ENCODE peak calls at places on chromosomes 1 and 21, in four cellular contexts. Q is Caco-2, J is upper lobe of right lung, W is pancreas. V is an unnamed sample.
A peak's percentile ranks its signal among the peaks of the same experiment; 100 is the strongest.

GRCh38 chr1:150092180-150092791 is 24.7 kb downstream of the VPS45 start:
- DNase-seq in Q (no peak), J (no peak), W (no peak), V (no peak)

GRCh38 chr21:43367859-43368258 is 59.1 kb downstream of the SIK1 start:
- DNase-seq in Q (no peak), J (no peak), W (no peak), V (no peak)

GRCh38 chr1:5716126-5716525 is 276.1 kb downstream of the NPHP4 start:
- DNase-seq in Q (no peak), J (no peak), W (no peak), V (no peak)

GRCh38 chr1:165678509-165678908 is 19.9 kb downstream of the ALDH9A1 start:
- DNase-seq in Q (no peak), J (no peak), W (no peak), V (no peak)

GRCh38 chr1:241611063-241611462 is 29.1 kb downstream of the CHML start:
- DNase-seq in Q (no peak), J (no peak), W (no peak), V (peak; percentile 9)

GRCh38 chr1:26772687-26773086 is 15.1 kb upstream of the PIGV start:
- DNase-seq in Q (no peak), J (no peak), W (no peak), V (no peak)

GRCh38 chr1:162177126-162177525 is 107.6 kb downstream of the NOS1AP start:
- DNase-seq in Q (no peak), J (no peak), W (no peak), V (peak; percentile 17)

GRCh38 chr1:21951576-21951870 is 14.4 kb upstream of the HSPG2 start:
- DNase-seq in Q (no peak), J (no peak), W (no peak), V (no peak)

GRCh38 chr1:171801395-171801990 is 20.0 kb downstream of the METTL13 start:
- DNase-seq in Q (no peak), J (no peak), W (no peak), V (peak; percentile 71)

GRCh38 chr1:230682274-230682673 is 31.6 kb downstream of the AGT start:
- DNase-seq in Q (no peak), J (no peak), W (no peak), V (no peak)

GRCh38 chr1:39089811-39090519 is 63.8 kb downstream of the NDUFS5 start:
- DNase-seq in Q (no peak), J (no peak), W (no peak), V (peak; percentile 40)

GRCh38 chr1:193479187-193479586 is 292.8 kb upstream of the B3GALT2 start:
- DNase-seq in Q (no peak), J (no peak), W (no peak), V (no peak)

GRCh38 chr1:125118147-125118993 is 3933.6 kb downstream of the SRGAP2C start:
- DNase-seq in Q (no peak), J (peak; percentile 42), W (no peak), V (peak; percentile 4)

GRCh38 chr21:40166291-40166843 is 299.1 kb downstream of the PCP4 start:
- DNase-seq in Q (no peak), J (no peak), W (no peak), V (peak; percentile 45)

GRCh38 chr1:78157162-78157561 is 111.4 kb downstream of the GIPC2 start:
- DNase-seq in Q (no peak), J (no peak), W (no peak), V (no peak)

GRCh38 chr1:181089017-181089776 is 697 bp downstream of the IER5 start:
- DNase-seq in Q (no peak), J (peak; percentile 80), W (no peak), V (peak; percentile 65)

GRCh38 chr1:208227366-208227765 is 16.8 kb downstream of the PLXNA2 start:
- DNase-seq in Q (no peak), J (no peak), W (no peak), V (no peak)

GRCh38 chr1:244349103-244349531 is 102.6 kb downstream of the ADSS2 start:
- DNase-seq in Q (no peak), J (no peak), W (no peak), V (no peak)

GRCh38 chr1:235124111-235124510 is 4.5 kb downstream of the TOMM20 start:
- DNase-seq in Q (no peak), J (no peak), W (no peak), V (no peak)

GRCh38 chr1:42998381-42998780 is 39.7 kb upstream of the SLC2A1 start:
- DNase-seq in Q (no peak), J (no peak), W (no peak), V (no peak)

GRCh38 chr1:94608142-94608851 is 66.7 kb upstream of the F3 start:
- DNase-seq in Q (peak; percentile 75), J (no peak), W (peak; percentile 70), V (no peak)

GRCh38 chr1:41578712-41579335 is 94.3 kb upstream of the EDN2 start:
- DNase-seq in Q (no peak), J (no peak), W (no peak), V (peak; percentile 80)

GRCh38 chr1:109802136-109802900 is 38.6 kb upstream of the EPS8L3 start:
- DNase-seq in Q (no peak), J (no peak), W (no peak), V (no peak)

GRCh38 chr1:23984417-23985186 is 4.5 kb upstream of the SRSF10 start:
- DNase-seq in Q (no peak), J (no peak), W (no peak), V (no peak)

GRCh38 chr1:52306227-52307006 is 59.6 kb downstream of the CC2D1B start:
- DNase-seq in Q (no peak), J (no peak), W (no peak), V (no peak)

GRCh38 chr1:164768045-164768402 is 209.0 kb downstream of the PBX1 start:
- DNase-seq in Q (no peak), J (no peak), W (no peak), V (no peak)

GRCh38 chr1:2091611-2092604 is 41.7 kb downstream of the PRKCZ start:
- DNase-seq in Q (no peak), J (no peak), W (no peak), V (peak; percentile 94)

GRCh38 chr1:176691251-176692228 is 228.6 kb downstream of the PAPPA2 start:
- DNase-seq in Q (peak; percentile 56), J (no peak), W (peak; percentile 58), V (peak; percentile 6)

GRCh38 chr1:59903136-59903754 is 23.3 kb downstream of the CYP2J2 start:
- DNase-seq in Q (no peak), J (no peak), W (peak; percentile 13), V (peak; percentile 48)

GRCh38 chr1:204350857-204351573 is 8.7 kb downstream of the PLEKHA6 start:
- DNase-seq in Q (no peak), J (peak; percentile 76), W (peak; percentile 61), V (peak; percentile 96)

GRCh38 chr1:244100691-244101453 is 49.8 kb downstream of the ZBTB18 start:
- DNase-seq in Q (no peak), J (no peak), W (no peak), V (peak; percentile 38)

GRCh38 chr21:45528028-45528705 is 14.1 kb downstream of the SLC19A1 start:
- DNase-seq in Q (no peak), J (peak; percentile 71), W (no peak), V (no peak)

GRCh38 chr1:84298688-84299535 is 2.6 kb upstream of the SAMD13 start:
- DNase-seq in Q (peak; percentile 48), J (peak; percentile 72), W (peak; percentile 19), V (peak; percentile 75)

GRCh38 chr1:181149326-181150000 is 61.0 kb downstream of the IER5 start:
- DNase-seq in Q (no peak), J (no peak), W (no peak), V (peak; percentile 36)

GRCh38 chr1:99886841-99887240 is 36.7 kb downstream of the AGL start:
- DNase-seq in Q (no peak), J (no peak), W (no peak), V (no peak)

GRCh38 chr1:235954306-235955283 is 87.9 kb upstream of the LYST start:
- DNase-seq in Q (no peak), J (peak; percentile 80), W (no peak), V (no peak)

GRCh38 chr21:41965447-41966340 is 11.9 kb upstream of the C2CD2 start:
- DNase-seq in Q (no peak), J (peak; percentile 53), W (no peak), V (no peak)

GRCh38 chr1:74399249-74399648 is 113.2 kb downstream of the LRRC53 start:
- DNase-seq in Q (no peak), J (no peak), W (no peak), V (no peak)

GRCh38 chr1:108962681-108963051 is 618 bp downstream of the CLCC1 start:
- DNase-seq in Q (peak; percentile 42), J (peak; percentile 72), W (peak; percentile 48), V (no peak)

GRCh38 chr1:45864765-45865164 is 61.4 kb downstream of the MAST2 start:
- DNase-seq in Q (no peak), J (no peak), W (no peak), V (no peak)

GRCh38 chr1:45862008-45862407 is 58.6 kb downstream of the MAST2 start:
- DNase-seq in Q (no peak), J (no peak), W (no peak), V (no peak)

GRCh38 chr1:45859221-45859620 is 55.8 kb downstream of the MAST2 start:
- DNase-seq in Q (no peak), J (no peak), W (no peak), V (no peak)

GRCh38 chr1:45864124-45864721 is 60.8 kb downstream of the MAST2 start:
- DNase-seq in Q (no peak), J (no peak), W (no peak), V (no peak)

DNA sequence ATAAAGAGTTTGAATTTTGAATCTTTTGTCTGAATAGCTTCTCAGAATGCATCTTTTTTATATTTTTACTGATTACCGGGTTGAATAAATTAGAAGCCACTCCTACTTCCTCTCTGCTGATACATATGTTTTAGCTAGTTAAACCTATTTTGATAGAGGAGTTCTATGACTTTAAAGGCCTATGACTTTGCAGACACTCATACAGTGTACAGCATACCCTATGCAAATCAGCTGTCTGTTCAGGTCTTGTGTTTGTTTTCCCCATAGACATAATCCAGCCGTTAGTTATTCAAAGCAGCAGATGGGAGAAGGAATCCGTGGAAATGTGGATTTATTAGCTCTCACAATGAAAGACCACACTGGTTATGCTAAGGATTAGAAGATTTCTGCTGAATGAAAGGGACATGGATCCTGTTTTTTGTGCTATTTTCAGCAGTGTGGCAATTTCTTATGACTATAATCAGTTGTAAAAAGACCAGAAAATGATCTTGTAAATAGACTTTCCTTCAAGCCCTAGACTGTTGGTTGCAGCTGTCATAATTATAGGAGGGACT is 59.8 kb downstream of the MAST2 start:
- DNase-seq in Q (no peak), J (no peak), W (no peak), V (no peak)
- H3K4me3 ChIP-seq in Q (no peak overlapping the region), J (no peak overlapping the region), W (no peak overlapping the region), V (no peak overlapping the region)

GRCh38 chr1:28508435-28508754 is 2.6 kb downstream of the RCC1 start:
- DNase-seq in Q (no peak), J (no peak), W (no peak), V (no peak)
- H3K4me3 ChIP-seq in Q (peak overlapping the region; percentile 73), J (peak overlapping the region; percentile 90), W (no peak overlapping the region), V (peak overlapping the region; percentile 76)

GRCh38 chr1:155966750-155967149 is 11.6 kb downstream of the ARHGEF2 start:
- DNase-seq in Q (no peak), J (no peak), W (no peak), V (peak; percentile 33)
- H3K4me3 ChIP-seq in Q (no peak overlapping the region), J (no peak overlapping the region), W (no peak overlapping the region), V (no peak overlapping the region)

GRCh38 chr1:210635108-210635507 is 306.4 kb downstream of the HHAT start:
- DNase-seq in Q (no peak), J (no peak), W (no peak), V (no peak)
- H3K4me3 ChIP-seq in Q (no peak overlapping the region), J (no peak overlapping the region), W (no peak overlapping the region), V (no peak overlapping the region)

V was measured in H7.